ENCODE peak calls at places on chromosomes 7 and 10, in five cellular contexts. One of them, this sample, is unnamed.

GRCh38 chr10:17200885-17201164 is 647 bp downstream of the TRDMT1 start:
- DNase-seq in PC-9: peak; percentile 30
- DNase-seq in nephron progenitor cell: no peak
- DNase-seq in stimulated activated CD4-positive, alpha-beta T cell treated with anti-CD3 and anti-CD28 coated beads, Interleukin-1b, Interleukin-23, amount 100 ng/mL, for 24 hours: peak; percentile 5
- DNase-seq in cardiac septum: no peak
- DNase-seq in this sample: no peak

GRCh38 chr10:124447741-124448466 is 1.9 kb downstream of the NKX1-2 start:
- DNase-seq in stimulated activated CD4-positive, alpha-beta T cell treated with anti-CD3 and anti-CD28 coated beads, Interleukin-1b, Interleukin-23, amount 100 ng/mL, for 24 hours: no peak
- DNase-seq in PC-9: no peak
- DNase-seq in cardiac septum: no peak
- DNase-seq in nephron progenitor cell: peak; percentile 44
- DNase-seq in this sample: no peak

GRCh38 chr10:103772096-103772845 is 83.1 kb downstream of the SH3PXD2A start:
- DNase-seq in cardiac septum: peak; percentile 87
- DNase-seq in PC-9: peak; percentile 50
- DNase-seq in nephron progenitor cell: peak; percentile 82
- DNase-seq in stimulated activated CD4-positive, alpha-beta T cell treated with anti-CD3 and anti-CD28 coated beads, Interleukin-1b, Interleukin-23, amount 100 ng/mL, for 24 hours: peak; percentile 51
- DNase-seq in this sample: peak; percentile 31

GRCh38 chr7:151309306-151309705 is 32.3 kb upstream of the NUB1 start:
- DNase-seq in PC-9: no peak
- DNase-seq in stimulated activated CD4-positive, alpha-beta T cell treated with anti-CD3 and anti-CD28 coated beads, Interleukin-1b, Interleukin-23, amount 100 ng/mL, for 24 hours: no peak
- DNase-seq in nephron progenitor cell: no peak
- DNase-seq in cardiac septum: no peak
- DNase-seq in this sample: no peak

GRCh38 chr7:135385209-135385608 is 124.7 kb downstream of the CNOT4 start:
- DNase-seq in cardiac septum: no peak
- DNase-seq in nephron progenitor cell: no peak
- DNase-seq in stimulated activated CD4-positive, alpha-beta T cell treated with anti-CD3 and anti-CD28 coated beads, Interleukin-1b, Interleukin-23, amount 100 ng/mL, for 24 hours: no peak
- DNase-seq in PC-9: no peak
- DNase-seq in this sample: no peak

GRCh38 chr10:132443998-132444876 is 47.2 kb downstream of the PWWP2B start:
- DNase-seq in PC-9: no peak
- DNase-seq in cardiac septum: no peak
- DNase-seq in stimulated activated CD4-positive, alpha-beta T cell treated with anti-CD3 and anti-CD28 coated beads, Interleukin-1b, Interleukin-23, amount 100 ng/mL, for 24 hours: no peak
- DNase-seq in nephron progenitor cell: peak; percentile 53
- DNase-seq in this sample: no peak

GRCh38 chr10:9166770-9167169 is 1112.3 kb downstream of the GATA3 start:
- DNase-seq in cardiac septum: no peak
- DNase-seq in PC-9: no peak
- DNase-seq in nephron progenitor cell: no peak
- DNase-seq in stimulated activated CD4-positive, alpha-beta T cell treated with anti-CD3 and anti-CD28 coated beads, Interleukin-1b, Interleukin-23, amount 100 ng/mL, for 24 hours: no peak
- DNase-seq in this sample: no peak

GRCh38 chr10:74822101-74822500 is 4.3 kb upstream of the KAT6B start:
- DNase-seq in cardiac septum: no peak
- DNase-seq in PC-9: no peak
- DNase-seq in stimulated activated CD4-positive, alpha-beta T cell treated with anti-CD3 and anti-CD28 coated beads, Interleukin-1b, Interleukin-23, amount 100 ng/mL, for 24 hours: no peak
- DNase-seq in nephron progenitor cell: no peak
- DNase-seq in this sample: no peak

GRCh38 chr7:123637203-123637602 is 18.5 kb upstream of the LMOD2 start:
- DNase-seq in stimulated activated CD4-positive, alpha-beta T cell treated with anti-CD3 and anti-CD28 coated beads, Interleukin-1b, Interleukin-23, amount 100 ng/mL, for 24 hours: no peak
- DNase-seq in PC-9: no peak
- DNase-seq in cardiac septum: no peak
- DNase-seq in nephron progenitor cell: no peak
- DNase-seq in this sample: no peak

GRCh38 chr10:72007246-72007892 is 43.2 kb downstream of the CHST3 start:
- DNase-seq in cardiac septum: no peak
- DNase-seq in stimulated activated CD4-positive, alpha-beta T cell treated with anti-CD3 and anti-CD28 coated beads, Interleukin-1b, Interleukin-23, amount 100 ng/mL, for 24 hours: no peak
- DNase-seq in nephron progenitor cell: no peak
- DNase-seq in PC-9: no peak
- DNase-seq in this sample: no peak

GRCh38 chr10:70260259-70260658 is 23.5 kb downstream of the NPFFR1 start:
- DNase-seq in stimulated activated CD4-positive, alpha-beta T cell treated with anti-CD3 and anti-CD28 coated beads, Interleukin-1b, Interleukin-23, amount 100 ng/mL, for 24 hours: no peak
- DNase-seq in cardiac septum: no peak
- DNase-seq in nephron progenitor cell: no peak
- DNase-seq in PC-9: no peak
- DNase-seq in this sample: no peak

GRCh38 chr7:156963472-156963871 is 14.0 kb downstream of the NOM1 start:
- DNase-seq in stimulated activated CD4-positive, alpha-beta T cell treated with anti-CD3 and anti-CD28 coated beads, Interleukin-1b, Interleukin-23, amount 100 ng/mL, for 24 hours: no peak
- DNase-seq in PC-9: no peak
- DNase-seq in nephron progenitor cell: no peak
- DNase-seq in cardiac septum: no peak
- DNase-seq in this sample: no peak